ENCODE peak calls at places on chromosomes 4 and X, in eight cellular contexts. V, I, W, E, R, P, L and B are unnamed samples. For H3K9me3 and H3K27me3, the result is how much of the 10 kb centered on the place peaks cover.

GRCh38 chr4:3361896-3362295 is 69.1 kb downstream of the RGS12 start:
- DNase-seq in E (no peak), L (no peak), W (peak), I (no peak), R (no peak), P (no peak), V (no peak), B (no peak)

GRCh38 chr4:10118355-10119004 is 1.9 kb upstream of the WDR1 start:
- DNase-seq in R (no peak), L (no peak), W (no peak), V (no peak), I (no peak), E (no peak), P (no peak), B (no peak)

GRCh38 chr4:174122705-174123104 is 160.8 kb downstream of the FBXO8 start:
- DNase-seq in P (no peak), L (no peak), R (no peak), V (no peak), I (no peak), E (no peak), W (no peak), B (no peak)

GRCh38 chr4:109576462-109576861 is 16.4 kb downstream of the MCUB start:
- DNase-seq in P (no peak), L (no peak), R (no peak), V (no peak), E (no peak), I (no peak), W (no peak), B (no peak)

GRCh38 chr4:11783588-11783987 is 354.9 kb upstream of the HS3ST1 start:
- DNase-seq in E (no peak), L (no peak), W (no peak), R (no peak), I (no peak), V (no peak), P (no peak), B (no peak)

GRCh38 chr4:30386266-30386895 is 333.8 kb upstream of the PCDH7 start:
- DNase-seq in I (no peak), E (no peak), R (no peak), V (no peak), W (no peak), L (no peak), P (no peak), B (no peak)

GRCh38 chr4:173025131-173025530 is 143.5 kb upstream of the GALNT7 start:
- DNase-seq in P (peak), L (no peak), I (no peak), R (peak), V (peak), W (no peak), E (peak), B (no peak)

GRCh38 chrX:74452199-74452481 is 30.8 kb downstream of the SLC16A2 start:
- DNase-seq in V (no peak), W (no peak), L (no peak), E (no peak), R (no peak), I (no peak), P (no peak), B (no peak)

GRCh38 chr4:8439168-8439567 is 1.4 kb downstream of the ACOX3 start:
- DNase-seq in V (no peak), E (no peak), I (no peak), W (no peak), L (no peak), P (no peak), R (no peak), B (no peak)

GRCh38 chr4:121053601-121054143 is 18.7 kb downstream of the NDNF start:
- DNase-seq in E (peak), L (no peak), V (no peak), P (no peak), I (no peak), W (no peak), R (no peak), B (no peak)

GRCh38 chr4:100517864-100518341 is at the start of gene EMCN:
- DNase-seq in I (no peak), V (no peak), L (no peak), E (no peak), P (no peak), W (no peak), R (no peak), B (no peak)

GRCh38 chrX:39931554-39932282 is 166.0 kb downstream of the BCOR start:
- DNase-seq in V (no peak), P (no peak), L (no peak), R (no peak), W (no peak), E (no peak), I (no peak), B (no peak)

GRCh38 chr4:6538586-6538985 is 36.4 kb upstream of the MAN2B2 start:
- DNase-seq in E (no peak), I (no peak), W (no peak), P (no peak), R (no peak), V (no peak), L (no peak), B (no peak)

GRCh38 chrX:119201570-119201969 is 34.5 kb upstream of the PGRMC1 start:
- DNase-seq in I (no peak), W (no peak), V (no peak), E (no peak), P (no peak), L (no peak), R (no peak), B (no peak)

GRCh38 chr4:140523370-140523856 is 555 bp upstream of the ELMOD2 start:
- DNase-seq in V (no peak), W (no peak), P (no peak), I (no peak), E (no peak), L (no peak), R (no peak), B (no peak)

GRCh38 chr4:76977731-76978350 is 28.3 kb downstream of the SEPTIN11 start:
- DNase-seq in V (no peak), I (no peak), L (no peak), R (no peak), E (no peak), W (no peak), P (no peak), B (peak)

GRCh38 chr4:4782969-4783368 is 76.5 kb upstream of the MSX1 start:
- DNase-seq in L (no peak), P (no peak), R (no peak), W (no peak), I (no peak), E (no peak), V (no peak), B (no peak)

GRCh38 chrX:55008571-55009358 is 8.6 kb downstream of the APEX2 start:
- DNase-seq in P (no peak), I (no peak), R (peak), W (no peak), V (no peak), E (no peak), L (no peak), B (no peak)

GRCh38 chr4:40058854-40059253 is 2.2 kb downstream of the N4BP2 start:
- DNase-seq in P (no peak), E (no peak), W (no peak), R (no peak), I (no peak), V (no peak), L (no peak), B (no peak)

GRCh38 chr4:6779667-6780565 is 2.6 kb upstream of the KIAA0232 start:
- DNase-seq in L (no peak), V (no peak), R (no peak), P (peak), E (no peak), I (no peak), W (no peak), B (no peak)

GRCh38 chr4:78667764-78668163 is 108.4 kb upstream of the BMP2K start:
- DNase-seq in R (no peak), W (no peak), V (no peak), E (no peak), P (no peak), L (no peak), I (no peak), B (no peak)

GRCh38 chr4:106806158-106806797 is 229.8 kb downstream of the DKK2 start:
- DNase-seq in R (no peak), L (no peak), P (no peak), E (no peak), I (no peak), V (no peak), W (no peak), B (no peak)

GRCh38 chrX:3244955-3245354 is 101.5 kb downstream of the MXRA5 start:
- DNase-seq in P (no peak), R (no peak), E (no peak), W (no peak), V (no peak), L (no peak), I (no peak), B (no peak)

GRCh38 chrX:56986138-56986537 is 9.2 kb downstream of the SPIN3 start:
- DNase-seq in E (no peak), W (no peak), I (no peak), P (no peak), V (no peak), L (no peak), R (no peak), B (no peak)

GRCh38 chrX:97909245-97909644 is 1025.5 kb downstream of the RPA4 start:
- DNase-seq in V (no peak), R (no peak), L (no peak), E (no peak), W (no peak), P (no peak), I (no peak), B (no peak)

GRCh38 chrX:102840871-102841705 is 96.0 kb upstream of the RAB40AL start:
- DNase-seq in I (no peak), P (no peak), L (no peak), R (no peak), W (no peak), V (no peak), E (no peak), B (no peak)

GRCh38 chr4:74206088-74206826 is 48.3 kb downstream of the MTHFD2L start:
- DNase-seq in L (no peak), W (no peak), V (no peak), R (no peak), E (no peak), P (no peak), I (no peak), B (no peak)

GRCh38 chr4:74757136-74757535 is 37.2 kb downstream of the BTC start:
- DNase-seq in W (no peak), L (no peak), I (no peak), R (no peak), E (no peak), V (no peak), P (no peak), B (no peak)

DNA sequence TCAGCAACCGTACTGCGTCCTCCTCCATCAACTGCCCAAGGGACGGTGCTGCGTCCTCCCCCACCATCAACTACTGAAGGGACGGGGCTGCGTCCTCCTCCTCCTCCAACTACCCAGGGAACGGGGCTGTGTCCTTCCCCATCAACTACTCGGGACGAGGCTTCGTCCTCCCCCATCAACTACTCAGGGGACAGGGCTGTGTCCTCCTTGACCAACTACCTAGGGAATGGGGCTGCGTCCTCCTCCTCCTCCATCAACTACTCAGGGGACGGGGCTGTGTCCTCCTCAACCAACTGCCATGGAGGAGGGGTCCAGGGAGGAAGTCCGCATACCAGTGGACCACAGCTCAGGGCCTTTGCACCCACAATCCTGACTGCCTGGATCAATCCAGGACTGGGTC is 24.4 kb downstream of the PPP2R3B start:
- DNase-seq in E (no peak), V (no peak), P (no peak), L (no peak), W (no peak), R (no peak), I (no peak), B (no peak)
- H3K9me3 ChIP-seq in E (under half), V (under half), P (under half), L (under half), W (under half), R (under half), I (under half), B (under half)

GRCh38 chrX:50863471-50863870 is 47.1 kb upstream of the BMP15 start:
- DNase-seq in E (no peak), V (no peak), R (no peak), P (no peak), W (no peak), L (no peak), I (no peak), B (no peak)
- H3K27me3 ChIP-seq in E (under half), V (under half), R (under half), P (under half), W (under half), L (under half), I (under half), B (under half)

DNA sequence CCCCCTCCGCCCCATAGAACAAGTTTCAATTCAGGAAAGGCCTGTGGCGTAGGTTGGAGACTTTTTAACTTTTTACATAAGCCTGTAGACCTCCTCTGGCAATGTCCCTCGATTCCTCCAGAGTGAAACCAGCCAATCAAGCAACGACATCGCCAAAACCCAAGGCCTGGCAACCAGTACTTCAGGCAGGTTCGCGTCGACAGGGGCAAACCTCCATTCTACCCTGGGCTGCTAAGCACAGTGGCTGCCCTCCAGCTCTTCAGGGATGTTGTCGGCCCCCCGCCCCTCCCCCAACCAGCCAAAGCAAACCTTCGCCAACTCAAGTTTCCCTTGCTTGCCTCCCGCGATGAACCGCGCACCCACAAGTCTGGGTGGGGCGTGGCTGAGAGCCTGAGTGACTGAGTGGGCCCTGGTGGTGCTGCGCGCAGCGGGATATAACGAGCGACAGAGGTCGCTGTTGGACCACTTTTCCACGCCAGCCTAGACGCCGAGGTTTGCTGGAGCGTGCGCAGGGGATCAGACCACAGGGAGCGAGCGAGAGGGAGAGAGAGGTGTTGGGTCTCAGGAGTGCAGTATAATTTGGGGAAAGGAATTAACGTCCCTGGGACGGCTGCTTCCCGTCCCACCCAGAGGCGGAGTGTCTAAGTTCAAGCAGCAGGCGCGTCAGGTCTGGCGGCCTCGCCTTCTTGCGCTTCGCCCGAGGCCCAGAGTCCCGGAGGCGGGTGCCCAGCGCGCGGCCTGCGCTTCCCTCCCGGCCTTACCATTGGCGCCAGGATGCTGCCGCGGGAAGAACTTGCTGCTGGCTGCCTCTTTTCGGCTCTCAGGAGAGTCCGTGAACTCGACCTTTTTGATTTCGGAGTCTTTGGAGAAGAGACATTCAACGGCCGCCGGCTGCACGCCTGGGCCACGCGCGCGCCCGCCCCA is 9.0 kb upstream of the PITX2 start:
- DNase-seq in V (no peak), R (peak), I (no peak), L (no peak), E (peak), P (no peak), W (peak), B (peak)
- TF ChIP-seq POLR2AphosphoS5 in V (peak), R (no peak), I (no peak), L (no peak), E (no peak), P (no peak), W (no peak), B (no peak)

DNA sequence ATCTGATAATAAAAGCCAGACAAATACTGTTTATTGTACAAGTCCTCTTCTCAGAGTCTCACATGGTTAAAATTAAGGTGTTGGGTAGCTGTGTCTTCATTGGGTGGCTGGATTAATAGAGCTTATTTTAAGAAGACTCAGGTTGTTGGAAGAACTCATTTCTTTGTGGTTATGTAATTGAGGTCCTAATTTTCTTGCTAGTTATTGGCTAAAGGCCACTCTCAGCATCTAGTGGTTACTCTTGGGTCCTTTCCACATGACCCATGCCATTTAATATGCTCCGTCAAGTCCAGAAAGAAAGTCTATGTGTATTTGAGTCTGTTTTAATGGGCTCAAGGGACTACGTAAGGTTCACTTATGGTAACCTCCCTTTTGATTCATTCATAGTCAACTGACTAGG is 1668.6 kb upstream of the AGA start:
- DNase-seq in P (no peak), E (no peak), L (no peak), W (no peak), V (no peak), I (no peak), R (no peak), B (no peak)
- H3K9me3 ChIP-seq in P (under half), E (under half), L (under half), W (under half), V (under half), I (under half), R (under half), B (under half)

GRCh38 chrX:68897546-68897945 is 68.7 kb downstream of the EFNB1 start:
- DNase-seq in V (no peak), R (no peak), L (no peak), E (no peak), I (no peak), W (no peak), P (no peak), B (no peak)

GRCh38 chrX:68894513-68895338 is 65.9 kb downstream of the EFNB1 start:
- DNase-seq in V (no peak), W (peak), L (peak), I (no peak), R (no peak), P (no peak), E (peak), B (no peak)

GRCh38 chrX:68897118-68897517 is 68.3 kb downstream of the EFNB1 start:
- DNase-seq in V (no peak), W (no peak), P (no peak), E (no peak), I (no peak), R (no peak), L (no peak), B (no peak)

GRCh38 chrX:68895339-68896250 is 66.8 kb downstream of the EFNB1 start:
- DNase-seq in E (peak), R (no peak), P (no peak), I (no peak), W (peak), V (no peak), L (peak), B (no peak)

DNA sequence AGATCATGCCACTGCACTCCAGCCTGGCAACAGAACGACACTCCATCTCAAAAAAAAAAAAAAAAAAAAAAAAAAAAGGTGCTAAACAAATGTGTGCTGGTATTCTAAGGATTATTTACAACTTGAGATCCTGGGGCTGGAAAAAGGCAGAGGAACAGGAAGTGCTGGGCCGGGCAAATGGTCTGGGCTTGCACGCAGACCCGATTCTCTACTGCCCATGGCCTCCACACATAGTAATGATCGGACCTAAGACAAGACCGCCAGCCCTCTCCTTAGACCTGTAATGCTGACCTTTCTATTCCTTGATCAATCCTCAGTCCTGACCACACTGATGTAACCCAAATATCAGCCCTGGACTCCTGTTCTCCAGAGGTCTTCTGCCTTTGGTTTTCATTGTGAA is 67.8 kb downstream of the EFNB1 start:
- DNase-seq in P (no peak), I (no peak), V (no peak), W (no peak), R (no peak), L (no peak), E (no peak), B (no peak)
- H3K27me3 ChIP-seq in P (under half), I (under half), V (under half), W (under half), R (under half), L (under half), E (under half), B (under half)

GRCh38 chrX:114584434-114584943 is 603 bp downstream of the HTR2C start:
- DNase-seq in I (no peak), V (no peak), W (no peak), R (no peak), L (no peak), E (no peak), P (no peak), B (no peak)
- TF ChIP-seq POLR2AphosphoS5 in I (no peak), V (no peak), W (no peak), R (no peak), L (no peak), E (no peak), P (no peak), B (no peak)

DNA sequence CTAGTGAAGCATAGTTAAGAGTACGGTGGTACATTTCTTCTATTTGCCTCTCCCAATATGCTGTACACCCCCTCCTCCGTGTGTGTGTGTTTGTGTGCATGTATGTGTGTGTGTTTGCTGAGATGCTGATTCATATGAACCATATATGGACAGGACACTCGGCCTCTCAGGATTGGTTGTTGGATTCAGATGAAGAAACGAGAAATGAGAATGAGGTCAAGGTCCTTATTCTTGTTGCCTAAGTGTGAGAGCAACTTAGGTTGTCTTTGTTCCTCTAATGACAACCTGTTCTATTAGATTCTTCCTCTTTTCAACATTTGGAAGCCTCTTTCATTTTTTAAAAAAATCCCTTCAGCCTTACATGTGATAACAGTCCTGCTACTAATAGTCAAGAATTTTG is 1387.6 kb downstream of the STIM2 start:
- DNase-seq in W (no peak), V (no peak), R (no peak), I (no peak), L (no peak), P (no peak), E (no peak), B (no peak)
- H3K9me3 ChIP-seq in W (under half), V (under half), R (under half), I (under half), L (under half), P (under half), E (under half), B (under half)

GRCh38 chrX:72306085-72306801 is 529 bp upstream of the CITED1 start:
- DNase-seq in R (no peak), V (no peak), L (no peak), E (no peak), P (no peak), W (no peak), I (no peak), B (no peak)
- H3K27me3 ChIP-seq in R (under half), V (under half), L (under half), E (under half), P (under half), W (under half), I (under half), B (under half)

DNA sequence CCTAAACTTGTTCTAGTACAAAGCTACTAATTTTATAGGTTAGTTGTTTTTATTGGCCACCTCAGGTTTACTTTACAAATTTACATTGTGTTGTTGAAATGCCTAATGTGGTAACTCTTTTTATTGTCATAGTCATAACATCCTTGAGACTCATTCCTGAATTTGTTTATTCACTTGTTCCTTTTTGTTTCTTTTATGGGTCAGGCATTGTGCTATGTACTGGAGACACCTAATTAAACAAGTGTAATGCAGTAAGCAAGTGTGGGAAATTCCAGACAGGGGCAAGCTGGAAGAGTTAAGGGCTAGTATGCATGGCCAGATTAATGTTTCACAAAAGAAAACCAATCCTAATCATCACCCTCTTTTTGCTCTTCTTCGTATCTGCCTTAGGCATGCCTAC is 30.5 kb upstream of the TTC29 start:
- DNase-seq in L (no peak), R (no peak), E (no peak), P (no peak), W (no peak), I (no peak), V (no peak), B (no peak)
- TF ChIP-seq POLR2AphosphoS5 in L (no peak), R (no peak), E (no peak), P (no peak), W (no peak), I (no peak), V (no peak), B (no peak)